ENCODE peak calls at places on chromosome 18, in five cellular contexts. One of them, this sample, is unnamed.

GRCh38 chr18:34224423-34225217 is at the start of gene NOL4:
- DNase-seq in activated T-cell treated with anti-CD3 and anti-CD28 coated beads, Interleukin-2, amount 50 U/mL, for 1 hour: no peak
- DNase-seq in CD4-positive, alpha-beta T cell: no peak
- DNase-seq in left ventricle myocardium inferior: no peak
- DNase-seq in ovary: no peak
- DNase-seq in this sample: no peak

GRCh38 chr18:26159353-26159752 is 25.7 kb downstream of the PSMA8 start:
- DNase-seq in activated T-cell treated with anti-CD3 and anti-CD28 coated beads, Interleukin-2, amount 50 U/mL, for 1 hour: no peak
- DNase-seq in CD4-positive, alpha-beta T cell: no peak
- DNase-seq in left ventricle myocardium inferior: no peak
- DNase-seq in ovary: no peak
- DNase-seq in this sample: peak

GRCh38 chr18:28728891-28729290 is 552.0 kb upstream of the CDH2 start:
- DNase-seq in activated T-cell treated with anti-CD3 and anti-CD28 coated beads, Interleukin-2, amount 50 U/mL, for 1 hour: no peak
- DNase-seq in CD4-positive, alpha-beta T cell: no peak
- DNase-seq in left ventricle myocardium inferior: no peak
- DNase-seq in ovary: no peak
- DNase-seq in this sample: no peak

GRCh38 chr18:54585743-54586142 is 5.3 kb upstream of the DYNAP start:
- DNase-seq in activated T-cell treated with anti-CD3 and anti-CD28 coated beads, Interleukin-2, amount 50 U/mL, for 1 hour: no peak
- DNase-seq in CD4-positive, alpha-beta T cell: no peak
- DNase-seq in left ventricle myocardium inferior: no peak
- DNase-seq in ovary: no peak
- DNase-seq in this sample: no peak

GRCh38 chr18:26747131-26747475 is 118.4 kb downstream of the AQP4 start:
- DNase-seq in activated T-cell treated with anti-CD3 and anti-CD28 coated beads, Interleukin-2, amount 50 U/mL, for 1 hour: no peak
- DNase-seq in CD4-positive, alpha-beta T cell: no peak
- DNase-seq in left ventricle myocardium inferior: no peak
- DNase-seq in ovary: no peak
- DNase-seq in this sample: peak

GRCh38 chr18:50866765-50867164 is 12.2 kb upstream of the ME2 start:
- DNase-seq in activated T-cell treated with anti-CD3 and anti-CD28 coated beads, Interleukin-2, amount 50 U/mL, for 1 hour: no peak
- DNase-seq in CD4-positive, alpha-beta T cell: no peak
- DNase-seq in left ventricle myocardium inferior: no peak
- DNase-seq in ovary: no peak
- DNase-seq in this sample: no peak

GRCh38 chr18:31230495-31230894 is 67.8 kb upstream of the DSC1 start:
- DNase-seq in activated T-cell treated with anti-CD3 and anti-CD28 coated beads, Interleukin-2, amount 50 U/mL, for 1 hour: no peak
- DNase-seq in CD4-positive, alpha-beta T cell: no peak
- DNase-seq in left ventricle myocardium inferior: no peak
- DNase-seq in ovary: no peak
- DNase-seq in this sample: peak

GRCh38 chr18:1392865-1393734 is 488.4 kb downstream of the ADCYAP1 start:
- DNase-seq in activated T-cell treated with anti-CD3 and anti-CD28 coated beads, Interleukin-2, amount 50 U/mL, for 1 hour: no peak
- DNase-seq in CD4-positive, alpha-beta T cell: no peak
- DNase-seq in left ventricle myocardium inferior: no peak
- DNase-seq in ovary: no peak
- DNase-seq in this sample: no peak

GRCh38 chr18:22198163-22198562 is 28.8 kb downstream of the GATA6 start:
- DNase-seq in activated T-cell treated with anti-CD3 and anti-CD28 coated beads, Interleukin-2, amount 50 U/mL, for 1 hour: no peak
- DNase-seq in CD4-positive, alpha-beta T cell: no peak
- DNase-seq in left ventricle myocardium inferior: no peak
- DNase-seq in ovary: no peak
- DNase-seq in this sample: no peak

GRCh38 chr18:33097126-33097525 is 324.3 kb upstream of the KLHL14 start:
- DNase-seq in activated T-cell treated with anti-CD3 and anti-CD28 coated beads, Interleukin-2, amount 50 U/mL, for 1 hour: no peak
- DNase-seq in CD4-positive, alpha-beta T cell: no peak
- DNase-seq in left ventricle myocardium inferior: no peak
- DNase-seq in ovary: no peak
- DNase-seq in this sample: peak

GRCh38 chr18:53771664-53772063 is 452.8 kb downstream of the MBD2 start:
- DNase-seq in activated T-cell treated with anti-CD3 and anti-CD28 coated beads, Interleukin-2, amount 50 U/mL, for 1 hour: no peak
- DNase-seq in CD4-positive, alpha-beta T cell: no peak
- DNase-seq in left ventricle myocardium inferior: no peak
- DNase-seq in ovary: no peak
- DNase-seq in this sample: no peak

GRCh38 chr18:78293940-78294401 is 685.6 kb upstream of the SALL3 start:
- DNase-seq in activated T-cell treated with anti-CD3 and anti-CD28 coated beads, Interleukin-2, amount 50 U/mL, for 1 hour: no peak
- DNase-seq in CD4-positive, alpha-beta T cell: no peak
- DNase-seq in left ventricle myocardium inferior: no peak
- DNase-seq in ovary: no peak
- DNase-seq in this sample: no peak

GRCh38 chr18:23131693-23132319 is 3.5 kb upstream of the CABLES1 start:
- DNase-seq in activated T-cell treated with anti-CD3 and anti-CD28 coated beads, Interleukin-2, amount 50 U/mL, for 1 hour: no peak
- DNase-seq in CD4-positive, alpha-beta T cell: peak
- DNase-seq in left ventricle myocardium inferior: no peak
- DNase-seq in ovary: peak
- DNase-seq in this sample: peak

GRCh38 chr18:37985126-37985525 is 419.5 kb upstream of the CELF4 start:
- DNase-seq in activated T-cell treated with anti-CD3 and anti-CD28 coated beads, Interleukin-2, amount 50 U/mL, for 1 hour: no peak
- DNase-seq in CD4-positive, alpha-beta T cell: no peak
- DNase-seq in left ventricle myocardium inferior: no peak
- DNase-seq in ovary: no peak
- DNase-seq in this sample: no peak

GRCh38 chr18:55422456-55423185 is 165.4 kb downstream of the TCF4 start:
- DNase-seq in activated T-cell treated with anti-CD3 and anti-CD28 coated beads, Interleukin-2, amount 50 U/mL, for 1 hour: no peak
- DNase-seq in CD4-positive, alpha-beta T cell: no peak
- DNase-seq in left ventricle myocardium inferior: peak
- DNase-seq in ovary: peak
- DNase-seq in this sample: no peak

GRCh38 chr18:79242246-79242645 is 153.5 kb upstream of the NFATC1 start:
- DNase-seq in activated T-cell treated with anti-CD3 and anti-CD28 coated beads, Interleukin-2, amount 50 U/mL, for 1 hour: no peak
- DNase-seq in CD4-positive, alpha-beta T cell: no peak
- DNase-seq in left ventricle myocardium inferior: no peak
- DNase-seq in ovary: no peak
- DNase-seq in this sample: no peak

GRCh38 chr18:7789853-7790552 is 222.9 kb downstream of the PTPRM start:
- DNase-seq in activated T-cell treated with anti-CD3 and anti-CD28 coated beads, Interleukin-2, amount 50 U/mL, for 1 hour: no peak
- DNase-seq in CD4-positive, alpha-beta T cell: no peak
- DNase-seq in left ventricle myocardium inferior: no peak
- DNase-seq in ovary: no peak
- DNase-seq in this sample: peak

GRCh38 chr18:35029770-35030169 is 11.4 kb upstream of the MAPRE2 start:
- DNase-seq in activated T-cell treated with anti-CD3 and anti-CD28 coated beads, Interleukin-2, amount 50 U/mL, for 1 hour: no peak
- DNase-seq in CD4-positive, alpha-beta T cell: no peak
- DNase-seq in left ventricle myocardium inferior: no peak
- DNase-seq in ovary: no peak
- DNase-seq in this sample: no peak

GRCh38 chr18:51716277-51716676 is 518.8 kb upstream of the MEX3C start:
- DNase-seq in activated T-cell treated with anti-CD3 and anti-CD28 coated beads, Interleukin-2, amount 50 U/mL, for 1 hour: no peak
- DNase-seq in CD4-positive, alpha-beta T cell: no peak
- DNase-seq in left ventricle myocardium inferior: no peak
- DNase-seq in ovary: no peak
- DNase-seq in this sample: no peak

This sample was measured in COLO829.